ENCODE peak calls at places on chromosomes 11 and 22, in eight cellular contexts. R is uterus, N is fibroblast of lung, E is cardiac fibroblast, Z is MM.1S, Q is lower leg skin, G is iPS DF 6.9, K is NT2/D1. U is an unnamed sample.

GRCh38 chr11:76115555-76115954 is 90.7 kb downstream of the WNT11 start:
- DNase-seq in R (no peak), N (no peak), E (no peak), Z (no peak), Q (no peak), G (no peak), K (no peak), U (no peak)

GRCh38 chr11:931385-931784 is 5.7 kb downstream of the AP2A2 start:
- DNase-seq in R (no peak), N (no peak), E (peak), Z (no peak), Q (no peak), G (no peak), K (no peak), U (peak)

GRCh38 chr11:69352715-69353325 is 58.9 kb downstream of the MYEOV start:
- DNase-seq in R (no peak), N (peak), E (peak), Z (no peak), Q (peak), G (no peak), K (no peak), U (peak)

GRCh38 chr22:45460288-45461109 is 42.2 kb upstream of the FBLN1 start:
- DNase-seq in R (peak), N (no peak), E (peak), Z (no peak), Q (no peak), G (no peak), K (no peak), U (peak)

GRCh38 chr11:68840661-68841653 is 759 bp downstream of the CPT1A start:
- DNase-seq in R (peak), N (peak), E (peak), Z (peak), Q (peak), G (no peak), K (no peak), U (peak)

GRCh38 chr11:69326622-69327219 is 32.8 kb downstream of the MYEOV start:
- DNase-seq in R (no peak), N (no peak), E (no peak), Z (no peak), Q (peak), G (no peak), K (no peak), U (no peak)

GRCh38 chr22:24141586-24141985 is 39.7 kb upstream of the SUSD2 start:
- DNase-seq in R (no peak), N (peak), E (no peak), Z (peak), Q (no peak), G (no peak), K (no peak), U (no peak)

GRCh38 chr22:37161442-37161841 is 11.7 kb upstream of the IL2RB start:
- DNase-seq in R (no peak), N (no peak), E (no peak), Z (peak), Q (no peak), G (no peak), K (no peak), U (no peak)

GRCh38 chr11:48170176-48170839 is 46.3 kb upstream of the OR4B1 start:
- DNase-seq in R (no peak), N (peak), E (peak), Z (no peak), Q (no peak), G (no peak), K (no peak), U (peak)

GRCh38 chr22:50184004-50184461 is 1.7 kb upstream of the TRABD start:
- DNase-seq in R (peak), N (peak), E (peak), Z (no peak), Q (peak), G (no peak), K (no peak), U (peak)

GRCh38 chr11:74936976-74937375 is 11.9 kb downstream of the XRRA1 start:
- DNase-seq in R (no peak), N (no peak), E (no peak), Z (no peak), Q (no peak), G (no peak), K (no peak), U (no peak)
- H3K4me3 ChIP-seq in R (no peak), N (no peak), E (no peak), Z (no peak), Q (no peak), G (no peak), K (no peak), U (no peak)

GRCh38 chr11:67118059-67118766 is 850 bp upstream of the KDM2A start:
- DNase-seq in R (peak), N (peak), E (peak), Z (peak), Q (peak), G (no peak), K (no peak), U (no peak)
- H3K4me3 ChIP-seq in R (peak), N (no peak), E (peak), Z (peak), Q (peak), G (peak), K (peak), U (peak)

GRCh38 chr11:92225563-92226308 is 1.1 kb downstream of the FAT3 start:
- DNase-seq in R (no peak), N (no peak), E (no peak), Z (no peak), Q (no peak), G (no peak), K (no peak), U (no peak)
- H3K4me3 ChIP-seq in R (peak), N (peak), E (peak), Z (no peak), Q (no peak), G (peak), K (peak), U (no peak)

GRCh38 chr11:35082322-35083180 is 56.4 kb upstream of the CD44 start:
- DNase-seq in R (peak), N (peak), E (peak), Z (peak), Q (peak), G (peak), K (peak), U (peak)
- H3K4me3 ChIP-seq in R (no peak), N (no peak), E (no peak), Z (peak), Q (no peak), G (no peak), K (no peak), U (peak)